ENCODE peak calls at places on chromosomes 12 and 14, in seven cellular contexts. W is fibroblast of mammary gland; N is stimulated activated CD8-positive, alpha-beta memory T cell treated with anti-CD3 and anti-CD28 coated beads, Interleukin-12 subunit alpha, Interleukin-12 subunit beta, amount 100 ng/mL, for 4 hours; D is nephron progenitor cell; J is stimulated activated naive CD8-positive, alpha-beta T cell treated with anti-CD3 and anti-CD28 coated beads, Interleukin-15, Interleukin-2, amounts not matched to agents 100 U/mL and 50 U/mL, for 24 hours; F is ascending aorta; C is H54. Y is an unnamed sample.

GRCh38 chr12:124231980-124232653 is 62.8 kb upstream of the RFLNA start:
- DNase-seq in J (no peak), N (no peak), F (no peak), D (no peak), W (no peak), C (peak; percentile 30), Y (no peak)

GRCh38 chr12:100564090-100564489 is 9.4 kb upstream of the GAS2L3 start:
- DNase-seq in C (no peak), F (no peak), N (no peak), D (no peak), J (no peak), W (no peak), Y (no peak)

GRCh38 chr14:53106768-53107167 is 46.4 kb downstream of the DDHD1 start:
- DNase-seq in D (no peak), W (no peak), F (no peak), C (no peak), N (no peak), J (no peak), Y (no peak)

GRCh38 chr12:54439521-54440255 is 20.6 kb upstream of the ITGA5 start:
- DNase-seq in W (peak; percentile 88), F (no peak), C (no peak), N (no peak), J (no peak), D (no peak), Y (peak; percentile 82)

GRCh38 chr12:64681200-64682052 is 71.1 kb downstream of the RASSF3 start:
- DNase-seq in D (no peak), W (no peak), J (no peak), N (no peak), F (no peak), C (no peak), Y (no peak)

GRCh38 chr14:92408186-92408585 is 85.2 kb downstream of the SLC24A4 start:
- DNase-seq in D (no peak), N (no peak), J (no peak), C (no peak), F (no peak), W (peak; percentile 71), Y (peak; percentile 95)

GRCh38 chr14:69850086-69850735 is 29.0 kb upstream of the SMOC1 start:
- DNase-seq in J (no peak), D (no peak), F (no peak), C (no peak), W (no peak), N (no peak), Y (no peak)

GRCh38 chr14:106622200-106622745 is 1095.9 kb downstream of the TMEM121 start:
- DNase-seq in N (peak; percentile 6), J (peak; percentile 17), F (no peak), C (no peak), W (no peak), D (no peak), Y (no peak)

GRCh38 chr14:51609987-51610283 is 41.8 kb upstream of the FRMD6 start:
- DNase-seq in J (no peak), D (no peak), N (no peak), F (no peak), C (no peak), W (peak; percentile 90), Y (peak; percentile 83)

GRCh38 chr14:93116676-93117200 is 1.0 kb upstream of the ITPK1 start:
- DNase-seq in C (no peak), D (no peak), F (no peak), J (no peak), W (peak; percentile 4), N (no peak), Y (no peak)

GRCh38 chr14:63964063-63964462 is 111.3 kb downstream of the SYNE2 start:
- DNase-seq in N (no peak), W (no peak), C (no peak), D (no peak), J (no peak), F (no peak), Y (no peak)

GRCh38 chr12:22272596-22272995 is 61.9 kb downstream of the ST8SIA1 start:
- DNase-seq in D (no peak), F (no peak), C (no peak), N (no peak), J (no peak), W (no peak), Y (no peak)

GRCh38 chr12:25054783-25055144 is 105.9 kb upstream of the BCAT1 start:
- DNase-seq in J (peak; percentile 64), D (no peak), N (peak; percentile 20), F (no peak), W (no peak), C (no peak), Y (no peak)

GRCh38 chr14:90398315-90398811 is 1.5 kb downstream of the CALM1 start:
- DNase-seq in N (peak; percentile 31), F (no peak), C (no peak), J (peak; percentile 61), D (no peak), W (no peak), Y (peak; percentile 54)

GRCh38 chr14:63857467-63858030 is 4.7 kb downstream of the SYNE2 start:
- DNase-seq in D (no peak), F (no peak), C (no peak), W (peak; percentile 28), J (no peak), N (no peak), Y (no peak)

GRCh38 chr14:106605548-106606448 is 1079.4 kb downstream of the TMEM121 start:
- DNase-seq in W (no peak), F (no peak), J (peak; percentile 89), C (peak; percentile 6), N (peak; percentile 63), D (no peak), Y (no peak)

GRCh38 chr12:112977641-112978040 is 678 bp upstream of the OAS2 start:
- DNase-seq in F (no peak), J (no peak), W (peak; percentile 13), N (no peak), D (no peak), C (no peak), Y (no peak)

GRCh38 chr14:27427796-27428195 is 830.0 kb upstream of the NOVA1 start:
- DNase-seq in F (no peak), C (peak; percentile 7), J (no peak), N (no peak), W (peak; percentile 79), D (no peak), Y (peak; percentile 80)

GRCh38 chr14:54854181-54854580 is 48.4 kb downstream of the GCH1 start:
- DNase-seq in C (no peak), F (no peak), N (no peak), W (no peak), D (no peak), J (no peak), Y (no peak)

GRCh38 chr12:22631863-22632463 is 7.0 kb downstream of the ETNK1 start:
- DNase-seq in F (no peak), W (peak; percentile 46), D (no peak), N (no peak), C (no peak), J (no peak), Y (peak; percentile 32)

Y was measured in mesenchymal stem cell.